ENCODE peak calls at places on chromosomes 11 and 22, in five cellular contexts. T, U, M, C and Z are unnamed samples.

GRCh38 chr22:46415816-46416536 is 80.5 kb downstream of the TRMU start:
- DNase-seq in C (no peak), T (no peak), M (no peak), U (no peak), Z (no peak)

GRCh38 chr11:103480421-103480820 is 371.2 kb downstream of the DYNC2H1 start:
- DNase-seq in U (no peak), C (no peak), M (no peak), T (no peak), Z (no peak)

GRCh38 chr11:63212742-63213141 is 30.7 kb downstream of the SLC22A25 start:
- DNase-seq in T (peak; percentile 4), M (no peak), U (no peak), C (no peak), Z (peak; percentile 20)

GRCh38 chr11:65915821-65916251 is 3.0 kb downstream of the C11orf68 start:
- DNase-seq in U (peak; percentile 71), C (peak; percentile 55), T (peak; percentile 94), M (peak; percentile 92), Z (no peak)

GRCh38 chr11:117950999-117951961 is 22.1 kb upstream of the TMPRSS13 start:
- DNase-seq in C (no peak), M (no peak), T (no peak), U (no peak), Z (no peak)

GRCh38 chr11:118622376-118623290 is 15.2 kb downstream of the PHLDB1 start:
- DNase-seq in T (peak; percentile 98), U (no peak), C (no peak), M (peak; percentile 80), Z (no peak)

GRCh38 chr11:69344570-69345145 is 50.7 kb downstream of the MYEOV start:
- DNase-seq in C (no peak), M (no peak), T (no peak), U (peak; percentile 2), Z (no peak)

GRCh38 chr11:78708388-78708787 is 133.7 kb upstream of the NARS2 start:
- DNase-seq in C (no peak), M (no peak), U (no peak), T (peak; percentile 92), Z (no peak)

GRCh38 chr22:44550666-44551491 is 52.8 kb upstream of the RTL6 start:
- DNase-seq in U (no peak), M (peak; percentile 91), C (peak; percentile 37), T (peak; percentile 24), Z (no peak)

GRCh38 chr11:35815556-35816315 is 128.1 kb upstream of the LDLRAD3 start:
- DNase-seq in C (no peak), U (no peak), T (no peak), M (no peak), Z (no peak)

GRCh38 chr11:6391548-6392134 is 1.4 kb downstream of the SMPD1 start:
- DNase-seq in M (no peak), C (no peak), U (no peak), T (no peak), Z (no peak)

GRCh38 chr11:15649371-15650104 is 534.8 kb downstream of the INSC start:
- DNase-seq in T (no peak), M (no peak), U (no peak), C (no peak), Z (no peak)

GRCh38 chr11:128453444-128454336 is 133.7 kb downstream of the ETS1 start:
- DNase-seq in M (peak; percentile 65), C (peak; percentile 59), T (peak; percentile 91), U (no peak), Z (no peak)

GRCh38 chr11:28026634-28027290 is 81.2 kb downstream of the KIF18A start:
- DNase-seq in T (no peak), M (no peak), U (no peak), C (no peak), Z (no peak)

GRCh38 chr11:12677131-12677530 is 2.9 kb downstream of the TEAD1 start:
- DNase-seq in M (no peak), C (no peak), T (no peak), U (no peak), Z (no peak)

GRCh38 chr11:36775157-36775556 is 177.1 kb upstream of the RAG2 start:
- DNase-seq in M (no peak), U (no peak), C (no peak), T (peak; percentile 71), Z (no peak)

GRCh38 chr22:17862646-17863181 is 88.4 kb upstream of the BID start:
- DNase-seq in T (no peak), U (no peak), M (no peak), C (no peak), Z (no peak)

GRCh38 chr11:88313441-88313840 is 24.1 kb downstream of the CTSC start:
- DNase-seq in M (no peak), U (no peak), T (no peak), C (no peak), Z (no peak)

GRCh38 chr22:24109649-24110048 is 71.6 kb upstream of the SUSD2 start:
- DNase-seq in M (no peak), T (no peak), C (no peak), U (no peak), Z (no peak)

GRCh38 chr22:24106385-24107381 is 74.6 kb upstream of the SUSD2 start:
- DNase-seq in T (no peak), M (no peak), C (no peak), U (peak; percentile 37), Z (no peak)

GRCh38 chr22:24105661-24106060 is 75.6 kb upstream of the SUSD2 start:
- DNase-seq in T (no peak), U (no peak), C (no peak), M (no peak), Z (no peak)

GRCh38 chr22:24107668-24108067 is 73.6 kb upstream of the SUSD2 start:
- DNase-seq in M (peak; percentile 86), C (peak; percentile 61), T (peak; percentile 43), U (no peak), Z (no peak)

GRCh38 chr22:24108073-24108472 is 73.2 kb upstream of the SUSD2 start:
- DNase-seq in T (no peak), U (peak; percentile 41), C (no peak), M (no peak), Z (no peak)
- TF ChIP-seq CTCF in T (no peak), U (peak; percentile 62), C (no peak), M (no peak), Z (no peak)

DNA sequence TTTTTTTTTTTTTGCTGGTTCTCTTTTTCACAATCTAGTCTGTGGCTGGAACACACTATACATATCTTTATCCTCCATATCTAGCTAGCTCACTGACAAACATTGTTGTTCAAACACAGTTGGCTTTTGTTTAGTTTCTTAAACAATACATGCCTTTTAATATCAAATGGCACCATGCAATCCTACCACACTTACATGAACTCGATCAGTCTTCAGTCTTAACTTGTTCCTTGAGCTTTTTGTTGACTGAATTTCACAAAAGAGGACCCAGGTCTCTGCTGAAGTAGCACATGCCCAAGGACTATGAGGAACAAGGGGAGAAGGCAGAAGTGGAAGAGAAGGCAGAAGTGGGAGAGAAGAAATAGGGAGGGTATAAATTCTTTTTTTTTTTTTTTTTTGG is 25.5 kb downstream of the TMEM123 start:
- DNase-seq in M (no peak), T (no peak), U (no peak), C (no peak), Z (no peak)
- TF ChIP-seq CTCF in M (no peak), T (no peak), U (no peak), C (no peak), Z (no peak)

GRCh38 chr22:32528984-32529982 is 54.7 kb downstream of the FBXO7 start:
- DNase-seq in T (peak; percentile 27), M (peak; percentile 95), U (peak; percentile 90), C (peak; percentile 81), Z (peak; percentile 84)
- TF ChIP-seq CTCF in T (peak; percentile 88), M (peak; percentile 88), U (peak; percentile 86), C (no peak), Z (peak; percentile 94)

DNA sequence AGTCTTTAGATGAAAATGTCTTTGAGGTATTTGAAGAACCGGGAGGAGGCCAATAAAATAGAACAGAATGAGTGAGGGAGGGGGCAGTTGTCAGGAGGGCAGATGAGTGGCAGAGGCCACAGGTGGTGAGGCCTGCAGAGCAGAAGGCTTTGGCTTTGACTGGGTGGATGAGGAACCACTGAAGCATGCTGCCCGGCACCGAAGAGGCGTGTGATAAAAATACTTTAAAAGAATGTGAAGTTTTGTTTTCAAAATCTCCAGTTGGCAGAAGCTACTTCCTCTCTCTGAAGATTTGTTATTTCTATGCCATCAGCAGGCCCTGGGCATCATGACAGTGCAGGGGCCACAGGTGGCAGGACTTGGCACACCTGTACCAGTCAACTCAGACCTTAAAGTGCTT is 6.3 kb downstream of the MS4A12 start:
- DNase-seq in T (no peak), U (no peak), M (no peak), C (no peak), Z (no peak)
- TF ChIP-seq CTCF in T (no peak), U (no peak), M (no peak), C (no peak), Z (no peak)

GRCh38 chr11:20754957-20755356 is 85.6 kb downstream of the NELL1 start:
- DNase-seq in T (peak; percentile 23), M (no peak), C (no peak), U (peak; percentile 72), Z (no peak)
- TF ChIP-seq CTCF in T (no peak), M (no peak), C (no peak), U (peak; percentile 88), Z (no peak)

GRCh38 chr11:109994896-109995295 is 98.3 kb upstream of the ZC3H12C start:
- DNase-seq in C (no peak), M (no peak), U (no peak), T (no peak), Z (no peak)
- TF ChIP-seq CTCF in C (no peak), M (no peak), U (no peak), T (no peak), Z (no peak)

DNA sequence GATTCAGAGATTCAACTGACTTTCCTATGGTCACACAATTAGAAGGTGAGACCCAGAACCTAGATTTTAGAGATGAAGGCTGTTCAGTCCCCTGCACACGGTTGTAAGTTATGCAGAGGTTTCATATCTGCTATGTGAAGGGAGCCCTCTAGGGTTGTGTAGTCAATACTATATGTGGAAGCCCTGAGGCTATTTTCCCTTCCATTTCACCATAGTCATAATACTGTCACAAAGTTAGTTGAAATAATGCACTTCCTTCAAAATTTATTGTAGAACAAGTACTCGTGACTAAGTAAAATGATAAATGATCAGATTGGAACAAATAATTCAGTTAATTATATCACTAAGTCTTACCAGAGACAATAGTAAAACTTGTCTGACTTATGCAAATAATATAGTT is 48.8 kb downstream of the ENDOD1 start:
- DNase-seq in T (peak; percentile 30), M (no peak), C (no peak), U (no peak), Z (no peak)
- TF ChIP-seq CTCF in T (peak; percentile 48), M (peak; percentile 32), C (no peak), U (peak; percentile 15), Z (no peak)

GRCh38 chr11:89405629-89406028 is 85.5 kb downstream of the NOX4 start:
- DNase-seq in U (no peak), M (no peak), T (peak; percentile 29), C (no peak), Z (no peak)
- TF ChIP-seq CTCF in U (peak; percentile 45), M (no peak), T (peak; percentile 55), C (no peak), Z (peak; percentile 44)

DNA sequence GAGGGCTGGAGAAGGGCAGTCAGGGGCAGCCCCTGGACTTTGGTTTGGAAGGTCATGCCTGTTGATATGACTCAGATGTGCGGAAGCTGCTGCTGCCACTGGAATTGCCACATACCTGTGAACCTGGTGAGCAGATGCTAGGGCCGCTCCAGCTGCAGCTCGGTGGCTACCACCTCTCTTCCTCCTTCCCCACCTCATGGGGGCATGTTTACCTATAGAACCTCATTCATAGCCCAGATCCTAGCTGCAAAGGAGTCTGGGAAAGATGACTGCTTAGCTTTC is 17.5 kb upstream of the TSPAN18 start:
- DNase-seq in C (no peak), T (no peak), M (peak; percentile 49), U (no peak), Z (no peak)
- TF ChIP-seq CTCF in C (no peak), T (no peak), M (no peak), U (no peak), Z (no peak)